ENCODE peak calls at places on chromosomes 13 and 19, in five cellular contexts. M is breast epithelium, L is D721Med, U is ascending aorta, A is left lung. V is an unnamed sample.
A peak's percentile ranks its signal among the peaks of the same experiment; 100 is the strongest.

GRCh38 chr19:12721656-12722565 is 1.8 kb downstream of the TNPO2 start:
- DNase-seq in L (peak; percentile 60), U (no peak), M (peak; percentile 68), A (peak; percentile 83), V (no peak)

GRCh38 chr13:47592256-47592655 is 408.8 kb downstream of the SUCLA2 start:
- DNase-seq in U (no peak), A (no peak), M (no peak), L (no peak), V (no peak)

GRCh38 chr19:6737284-6737872 is at the start of gene GPR108:
- DNase-seq in U (peak; percentile 99), A (peak; percentile 100), L (peak; percentile 95), M (peak; percentile 99), V (no peak)

GRCh38 chr13:28819748-28820098 is 416 bp upstream of the MTUS2 start:
- DNase-seq in M (no peak), U (no peak), L (peak; percentile 38), A (peak; percentile 87), V (no peak)

GRCh38 chr19:6971366-6971765 is 49.9 kb downstream of the MBD3L2B start:
- DNase-seq in U (no peak), M (no peak), L (no peak), A (no peak), V (no peak)

GRCh38 chr13:61965756-61966155 is 550.1 kb upstream of the PCDH20 start:
- DNase-seq in A (no peak), U (no peak), L (no peak), M (no peak), V (no peak)

GRCh38 chr13:102830646-102831045 is 15.2 kb upstream of the ERCC5 start:
- DNase-seq in A (no peak), M (no peak), U (no peak), L (no peak), V (peak; percentile 42)

GRCh38 chr19:1267441-1268391 is 1.4 kb upstream of the CIRBP start:
- DNase-seq in L (no peak), A (no peak), M (no peak), U (no peak), V (no peak)

GRCh38 chr19:2952953-2953481 is 8.2 kb upstream of the ZNF77 start:
- DNase-seq in L (no peak), M (peak; percentile 74), A (peak; percentile 43), U (no peak), V (peak; percentile 97)

DNA sequence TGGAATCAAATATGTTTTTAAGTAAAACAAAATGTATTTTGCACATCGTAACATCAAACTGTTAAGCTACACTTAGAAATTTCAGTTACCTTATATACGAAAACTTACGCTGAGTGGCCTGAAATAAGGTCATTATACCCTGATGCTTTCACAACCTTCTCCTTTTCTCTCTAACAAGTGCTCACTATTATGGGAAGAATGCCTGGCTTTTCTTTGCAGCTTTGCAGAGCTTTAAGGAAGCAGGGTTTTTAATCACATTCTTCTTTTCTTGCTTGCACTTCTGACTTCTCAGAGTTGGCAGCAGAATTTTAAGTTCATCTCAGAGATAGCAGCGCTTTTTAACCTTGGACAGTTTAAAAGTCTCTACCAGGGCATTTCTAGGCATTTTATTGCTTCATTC is 285.1 kb downstream of the SPRY2 start:
- DNase-seq in M (no peak), U (no peak), L (no peak), A (no peak), V (no peak)
- TF ChIP-seq CTCF in M (no peak), U (no peak), L (no peak), A (no peak), V (no peak)

GRCh38 chr19:34687348-34687747 is 9.9 kb downstream of the ZNF302 start:
- DNase-seq in M (no peak), U (no peak), A (no peak), L (no peak), V (no peak)

GRCh38 chr19:34688592-34688991 is 11.1 kb downstream of the ZNF302 start:
- DNase-seq in L (no peak), M (no peak), U (no peak), A (no peak), V (no peak)

GRCh38 chr19:34692541-34692940 is 15.1 kb downstream of the ZNF302 start:
- DNase-seq in A (no peak), L (no peak), U (no peak), M (no peak), V (no peak)

GRCh38 chr19:34686455-34686854 is 9.0 kb downstream of the ZNF302 start:
- DNase-seq in A (no peak), M (no peak), U (no peak), L (no peak), V (no peak)

GRCh38 chr19:34690372-34690771 is 12.9 kb downstream of the ZNF302 start:
- DNase-seq in M (no peak), A (no peak), U (no peak), L (no peak), V (no peak)
- TF ChIP-seq CTCF in M (no peak), A (no peak), U (no peak), L (no peak), V (no peak)

GRCh38 chr19:51926784-51927741 is at the start of gene ZNF613:
- DNase-seq in M (peak; percentile 76), U (peak; percentile 47), L (peak; percentile 57), A (peak; percentile 92), V (peak; percentile 95)
- TF ChIP-seq CTCF in M (peak; percentile 22), U (peak; percentile 44), L (peak; percentile 22), A (no peak), V (peak; percentile 27)

GRCh38 chr13:66365101-66365500 is 865.0 kb downstream of the PCDH9 start:
- DNase-seq in A (no peak), L (no peak), M (no peak), U (no peak), V (no peak)
- TF ChIP-seq CTCF in A (no peak), L (no peak), M (no peak), U (no peak), V (no peak)

GRCh38 chr13:96216543-96216942 is 126.6 kb downstream of the HS6ST3 start:
- DNase-seq in A (no peak), M (no peak), L (no peak), U (no peak), V (no peak)
- TF ChIP-seq CTCF in A (no peak), M (no peak), L (no peak), U (no peak), V (no peak)

GRCh38 chr19:33192010-33192409 is 2.1 kb upstream of the LRP3 start:
- DNase-seq in L (no peak), M (no peak), A (peak; percentile 6), U (no peak), V (no peak)
- TF ChIP-seq CTCF in L (no peak), M (no peak), A (no peak), U (no peak), V (no peak)